ENCODE peak calls at places on chromosomes 13 and 19, in four cellular contexts. X is uterus; P is effector memory CD4-positive, alpha-beta T cell; O is frontal cortex. J is an unnamed sample.

GRCh38 chr19:6126335-6126974 is 9.0 kb upstream of the ACSBG2 start:
- DNase-seq in X (no peak), P (no peak), O (no peak), J (no peak)

GRCh38 chr13:113882266-113882627 is 18.4 kb upstream of the GAS6 start:
- DNase-seq in X (no peak), P (no peak), O (no peak), J (peak; percentile 40)

GRCh38 chr19:10975374-10976036 is 14.7 kb downstream of the SMARCA4 start:
- DNase-seq in X (peak; percentile 75), P (no peak), O (no peak), J (no peak)

GRCh38 chr19:33438016-33438671 is 64.6 kb downstream of the CEBPG start:
- DNase-seq in X (no peak), P (no peak), O (no peak), J (peak; percentile 52)

GRCh38 chr13:112702983-112703379 is 13.1 kb downstream of the ATP11A start:
- DNase-seq in X (no peak), P (no peak), O (no peak), J (no peak)

GRCh38 chr13:98436379-98436909 is 140.5 kb downstream of the STK24 start:
- DNase-seq in X (no peak), P (no peak), O (no peak), J (no peak)

GRCh38 chr13:64640002-64640401 is 2590.1 kb downstream of the PCDH9 start:
- DNase-seq in X (no peak), P (no peak), O (no peak), J (no peak)

GRCh38 chr13:27534108-27534975 is 84.0 kb upstream of the MTIF3 start:
- DNase-seq in X (no peak), P (no peak), O (no peak), J (no peak)

GRCh38 chr19:30450101-30450500 is 77.9 kb downstream of the ZNF536 start:
- DNase-seq in X (peak; percentile 48), P (no peak), O (peak; percentile 73), J (no peak)

GRCh38 chr13:99686157-99686572 is 184.9 kb downstream of the TM9SF2 start:
- DNase-seq in X (no peak), P (no peak), O (no peak), J (no peak)

GRCh38 chr13:113483504-113484287 is 6.8 kb downstream of the DCUN1D2 start:
- DNase-seq in X (no peak), P (no peak), O (no peak), J (no peak)

GRCh38 chr13:42219051-42219450 is 52.9 kb upstream of the AKAP11 start:
- DNase-seq in X (no peak), P (no peak), O (no peak), J (no peak)

GRCh38 chr13:83449666-83450395 is 432.4 kb downstream of the SLITRK1 start:
- DNase-seq in X (no peak), P (no peak), O (no peak), J (no peak)

GRCh38 chr13:109381546-109382180 is 404.7 kb downstream of the IRS2 start:
- DNase-seq in X (no peak), P (no peak), O (no peak), J (no peak)

GRCh38 chr13:27194895-27195764 is 23.5 kb upstream of the USP12 start:
- DNase-seq in X (no peak), P (no peak), O (no peak), J (no peak)

GRCh38 chr19:33293255-33294057 is 8.9 kb downstream of the CEBPA start:
- DNase-seq in X (peak; percentile 32), P (no peak), O (no peak), J (peak; percentile 29)